ENCODE peak calls at places on chromosomes 7 and 10, in seven cellular contexts. One of them, this sample, is unnamed.

GRCh38 chr10:12719365-12719764 is 282.1 kb downstream of the CCDC3 start:
- DNase-seq in stomach: no peak
- DNase-seq in tibial nerve: no peak
- DNase-seq in ovary: no peak
- DNase-seq in transverse colon: peak
- DNase-seq in SK-N-SH: no peak
- DNase-seq in sigmoid colon: no peak
- DNase-seq in this sample: no peak

GRCh38 chr10:68403701-68404100 is 3.4 kb downstream of the RUFY2 start:
- DNase-seq in transverse colon: no peak
- DNase-seq in tibial nerve: no peak
- DNase-seq in SK-N-SH: no peak
- DNase-seq in ovary: no peak
- DNase-seq in sigmoid colon: no peak
- DNase-seq in stomach: no peak
- DNase-seq in this sample: no peak

GRCh38 chr10:80408198-80409085 is at the start of gene PRXL2A:
- DNase-seq in tibial nerve: peak
- DNase-seq in stomach: peak
- DNase-seq in transverse colon: peak
- DNase-seq in sigmoid colon: peak
- DNase-seq in ovary: peak
- DNase-seq in SK-N-SH: peak
- DNase-seq in this sample: peak

GRCh38 chr7:105691692-105692564 is 110.6 kb upstream of the EFCAB10 start:
- DNase-seq in sigmoid colon: peak
- DNase-seq in ovary: peak
- DNase-seq in stomach: peak
- DNase-seq in SK-N-SH: no peak
- DNase-seq in transverse colon: peak
- DNase-seq in tibial nerve: peak
- DNase-seq in this sample: no peak

GRCh38 chr7:93435791-93436190 is 138.7 kb downstream of the CALCR start:
- DNase-seq in sigmoid colon: no peak
- DNase-seq in tibial nerve: no peak
- DNase-seq in transverse colon: no peak
- DNase-seq in SK-N-SH: no peak
- DNase-seq in ovary: no peak
- DNase-seq in stomach: no peak
- DNase-seq in this sample: no peak

GRCh38 chr10:20817646-20818045 is 79.5 kb downstream of the NEBL start:
- DNase-seq in transverse colon: no peak
- DNase-seq in stomach: no peak
- DNase-seq in tibial nerve: no peak
- DNase-seq in ovary: no peak
- DNase-seq in SK-N-SH: no peak
- DNase-seq in sigmoid colon: no peak
- DNase-seq in this sample: no peak

GRCh38 chr7:5462216-5462615 is 38.6 kb upstream of the TNRC18 start:
- DNase-seq in tibial nerve: no peak
- DNase-seq in sigmoid colon: no peak
- DNase-seq in ovary: no peak
- DNase-seq in SK-N-SH: no peak
- DNase-seq in stomach: no peak
- DNase-seq in transverse colon: no peak
- DNase-seq in this sample: no peak

GRCh38 chr10:24550680-24551079 is 173.0 kb downstream of the ARHGAP21 start:
- DNase-seq in stomach: no peak
- DNase-seq in transverse colon: no peak
- DNase-seq in ovary: no peak
- DNase-seq in SK-N-SH: no peak
- DNase-seq in tibial nerve: no peak
- DNase-seq in sigmoid colon: no peak
- DNase-seq in this sample: no peak

GRCh38 chr10:14253079-14253478 is 77.6 kb downstream of the FRMD4A start:
- DNase-seq in SK-N-SH: no peak
- DNase-seq in ovary: no peak
- DNase-seq in transverse colon: no peak
- DNase-seq in sigmoid colon: no peak
- DNase-seq in stomach: no peak
- DNase-seq in tibial nerve: no peak
- DNase-seq in this sample: no peak

GRCh38 chr7:141586878-141587277 is 35.7 kb downstream of the AGK start:
- DNase-seq in stomach: no peak
- DNase-seq in transverse colon: no peak
- DNase-seq in tibial nerve: no peak
- DNase-seq in SK-N-SH: no peak
- DNase-seq in ovary: no peak
- DNase-seq in sigmoid colon: no peak
- DNase-seq in this sample: no peak

GRCh38 chr10:63376560-63377304 is 89.0 kb downstream of the JMJD1C start:
- DNase-seq in sigmoid colon: no peak
- DNase-seq in SK-N-SH: no peak
- DNase-seq in transverse colon: no peak
- DNase-seq in tibial nerve: no peak
- DNase-seq in ovary: no peak
- DNase-seq in stomach: no peak
- DNase-seq in this sample: no peak

GRCh38 chr10:74189999-74190421 is 39.0 kb downstream of the ADK start:
- DNase-seq in SK-N-SH: no peak
- DNase-seq in stomach: no peak
- DNase-seq in sigmoid colon: no peak
- DNase-seq in tibial nerve: no peak
- DNase-seq in ovary: no peak
- DNase-seq in transverse colon: peak
- DNase-seq in this sample: no peak

GRCh38 chr10:101234333-101234732 is 5.1 kb upstream of the LBX1 start:
- DNase-seq in sigmoid colon: no peak
- DNase-seq in transverse colon: no peak
- DNase-seq in ovary: no peak
- DNase-seq in stomach: no peak
- DNase-seq in SK-N-SH: no peak
- DNase-seq in tibial nerve: no peak
- DNase-seq in this sample: no peak

GRCh38 chr10:79347894-79348639 is 798 bp downstream of the PPIF start:
- DNase-seq in transverse colon: peak
- DNase-seq in ovary: peak
- DNase-seq in sigmoid colon: peak
- DNase-seq in SK-N-SH: peak
- DNase-seq in stomach: peak
- DNase-seq in tibial nerve: peak
- DNase-seq in this sample: peak

GRCh38 chr10:79346012-79346340 is 1.3 kb upstream of the PPIF start:
- DNase-seq in ovary: no peak
- DNase-seq in sigmoid colon: no peak
- DNase-seq in transverse colon: no peak
- DNase-seq in stomach: no peak
- DNase-seq in tibial nerve: no peak
- DNase-seq in SK-N-SH: peak
- DNase-seq in this sample: no peak

GRCh38 chr10:79348640-79348988 is 1.3 kb downstream of the PPIF start:
- DNase-seq in tibial nerve: no peak
- DNase-seq in SK-N-SH: no peak
- DNase-seq in ovary: no peak
- DNase-seq in transverse colon: no peak
- DNase-seq in sigmoid colon: no peak
- DNase-seq in stomach: no peak
- DNase-seq in this sample: no peak

GRCh38 chr10:79346388-79347225 is 662 bp upstream of the PPIF start:
- DNase-seq in ovary: peak
- DNase-seq in SK-N-SH: peak
- DNase-seq in sigmoid colon: peak
- DNase-seq in tibial nerve: no peak
- DNase-seq in transverse colon: no peak
- DNase-seq in stomach: no peak
- DNase-seq in this sample: no peak

GRCh38 chr10:79347226-79347893 is at the start of gene PPIF:
- DNase-seq in ovary: peak
- DNase-seq in tibial nerve: peak
- DNase-seq in SK-N-SH: peak
- DNase-seq in transverse colon: peak
- DNase-seq in stomach: peak
- DNase-seq in sigmoid colon: peak
- DNase-seq in this sample: peak
- TF ChIP-seq EP300 in ovary: no peak
- TF ChIP-seq EP300 in tibial nerve: no peak
- TF ChIP-seq EP300 in SK-N-SH: no peak
- TF ChIP-seq EP300 in transverse colon: no peak
- TF ChIP-seq EP300 in stomach: no peak
- TF ChIP-seq EP300 in sigmoid colon: no peak
- TF ChIP-seq EP300 in this sample: no peak

GRCh38 chr7:137953043-137953691 is 48.7 kb downstream of the CREB3L2 start:
- DNase-seq in transverse colon: no peak
- DNase-seq in sigmoid colon: no peak
- DNase-seq in stomach: no peak
- DNase-seq in tibial nerve: no peak
- DNase-seq in SK-N-SH: no peak
- DNase-seq in ovary: no peak
- DNase-seq in this sample: no peak
- TF ChIP-seq EP300 in transverse colon: peak
- TF ChIP-seq EP300 in sigmoid colon: no peak
- TF ChIP-seq EP300 in stomach: peak
- TF ChIP-seq EP300 in tibial nerve: no peak
- TF ChIP-seq EP300 in SK-N-SH: no peak
- TF ChIP-seq EP300 in ovary: no peak
- TF ChIP-seq EP300 in this sample: no peak

GRCh38 chr7:125572414-125572813 is 642.8 kb upstream of the POT1 start:
- DNase-seq in transverse colon: no peak
- DNase-seq in ovary: no peak
- DNase-seq in sigmoid colon: no peak
- DNase-seq in SK-N-SH: no peak
- DNase-seq in stomach: no peak
- DNase-seq in tibial nerve: no peak
- DNase-seq in this sample: no peak

GRCh38 chr7:125567686-125568085 is 638.1 kb upstream of the POT1 start:
- DNase-seq in tibial nerve: no peak
- DNase-seq in stomach: no peak
- DNase-seq in ovary: no peak
- DNase-seq in sigmoid colon: no peak
- DNase-seq in SK-N-SH: no peak
- DNase-seq in transverse colon: no peak
- DNase-seq in this sample: no peak

GRCh38 chr7:125573131-125573530 is 643.5 kb upstream of the POT1 start:
- DNase-seq in SK-N-SH: no peak
- DNase-seq in stomach: no peak
- DNase-seq in transverse colon: no peak
- DNase-seq in sigmoid colon: no peak
- DNase-seq in tibial nerve: no peak
- DNase-seq in ovary: no peak
- DNase-seq in this sample: no peak

GRCh38 chr7:125563964-125564529 is 634.4 kb upstream of the POT1 start:
- DNase-seq in SK-N-SH: no peak
- DNase-seq in transverse colon: no peak
- DNase-seq in sigmoid colon: no peak
- DNase-seq in tibial nerve: no peak
- DNase-seq in ovary: no peak
- DNase-seq in stomach: no peak
- DNase-seq in this sample: no peak

GRCh38 chr7:125568799-125569198 is 639.2 kb upstream of the POT1 start:
- DNase-seq in sigmoid colon: no peak
- DNase-seq in transverse colon: no peak
- DNase-seq in ovary: no peak
- DNase-seq in SK-N-SH: no peak
- DNase-seq in stomach: no peak
- DNase-seq in tibial nerve: no peak
- DNase-seq in this sample: no peak
- TF ChIP-seq EP300 in sigmoid colon: no peak
- TF ChIP-seq EP300 in transverse colon: no peak
- TF ChIP-seq EP300 in ovary: no peak
- TF ChIP-seq EP300 in SK-N-SH: no peak
- TF ChIP-seq EP300 in stomach: no peak
- TF ChIP-seq EP300 in tibial nerve: no peak
- TF ChIP-seq EP300 in this sample: no peak

DNA sequence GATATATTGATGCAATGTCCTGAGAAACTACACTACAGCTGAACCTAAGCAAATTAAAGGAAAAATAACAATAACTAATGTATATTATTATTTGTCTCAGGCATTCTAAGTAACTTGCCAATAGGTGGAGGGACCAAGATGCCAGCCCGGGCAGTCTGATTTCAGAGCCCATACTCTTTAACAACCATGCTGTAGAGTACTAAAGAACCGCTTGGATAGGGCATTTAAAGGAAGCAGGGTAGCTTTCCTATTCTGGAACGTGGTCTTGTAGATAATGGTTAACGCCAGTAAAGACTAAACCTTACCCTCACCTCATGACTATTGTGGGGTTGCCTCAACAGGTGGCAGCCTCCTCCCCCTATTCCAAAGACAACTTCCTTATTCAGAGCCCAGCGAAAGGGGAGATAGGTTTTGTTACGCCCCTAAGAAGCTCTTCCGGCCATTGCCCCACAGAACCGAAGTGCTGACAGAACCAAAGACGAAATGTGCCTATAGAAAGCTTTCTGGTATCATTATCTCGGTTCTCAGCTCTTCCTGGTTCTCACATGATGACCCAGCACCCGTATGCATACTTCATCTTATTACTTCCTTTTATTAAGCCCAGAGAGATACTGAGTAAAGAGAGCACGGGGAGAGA is 707 bp upstream of the C1GALT1 start:
- DNase-seq in stomach: peak
- DNase-seq in transverse colon: peak
- DNase-seq in sigmoid colon: peak
- DNase-seq in SK-N-SH: peak
- DNase-seq in ovary: peak
- DNase-seq in tibial nerve: no peak
- DNase-seq in this sample: peak
- TF ChIP-seq EP300 in stomach: no peak
- TF ChIP-seq EP300 in transverse colon: no peak
- TF ChIP-seq EP300 in sigmoid colon: no peak
- TF ChIP-seq EP300 in SK-N-SH: no peak
- TF ChIP-seq EP300 in ovary: no peak
- TF ChIP-seq EP300 in tibial nerve: no peak
- TF ChIP-seq EP300 in this sample: no peak

DNA sequence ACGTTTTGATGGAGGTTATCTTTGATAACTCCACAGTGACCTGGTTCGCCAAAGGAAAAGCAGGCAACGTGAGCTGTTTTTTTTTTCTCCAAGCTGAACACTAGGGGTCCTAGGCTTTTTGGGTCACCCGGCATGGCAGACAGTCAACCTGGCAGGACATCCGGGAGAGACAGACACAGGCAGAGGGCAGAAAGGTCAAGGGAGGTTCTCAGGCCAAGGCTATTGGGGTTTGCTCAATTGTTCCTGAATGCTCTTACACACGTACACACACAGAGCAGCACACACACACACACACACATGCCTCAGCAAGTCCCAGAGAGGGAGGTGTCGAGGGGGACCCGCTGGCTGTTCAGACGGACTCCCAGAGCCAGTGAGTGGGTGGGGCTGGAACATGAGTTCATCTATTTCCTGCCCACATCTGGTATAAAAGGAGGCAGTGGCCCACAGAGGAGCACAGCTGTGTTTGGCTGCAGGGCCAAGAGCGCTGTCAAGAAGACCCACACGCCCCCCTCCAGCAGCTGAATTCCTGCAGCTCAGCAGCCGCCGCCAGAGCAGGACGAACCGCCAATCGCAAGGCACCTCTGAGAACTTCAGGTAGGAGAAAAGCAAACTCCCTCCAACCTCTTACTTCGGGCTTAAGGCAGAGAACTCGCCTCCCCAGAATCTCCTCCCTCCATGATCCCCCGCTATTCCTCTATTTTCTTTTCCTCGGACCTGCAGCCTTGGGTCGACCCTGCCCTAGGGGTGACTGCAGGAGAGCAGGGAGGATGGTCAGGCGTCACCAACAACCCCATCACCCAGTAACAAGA is at the start of gene SERPINE1:
- DNase-seq in transverse colon: peak
- DNase-seq in SK-N-SH: peak
- DNase-seq in sigmoid colon: peak
- DNase-seq in tibial nerve: peak
- DNase-seq in stomach: peak
- DNase-seq in ovary: peak
- DNase-seq in this sample: peak
- TF ChIP-seq EP300 in transverse colon: no peak
- TF ChIP-seq EP300 in SK-N-SH: no peak
- TF ChIP-seq EP300 in sigmoid colon: no peak
- TF ChIP-seq EP300 in tibial nerve: no peak
- TF ChIP-seq EP300 in stomach: no peak
- TF ChIP-seq EP300 in ovary: peak
- TF ChIP-seq EP300 in this sample: peak

This sample was measured in A549.